ENCODE peak calls at places on chromosome 21, in seven cellular contexts. H is transverse colon, W is fibroblast of lung, X is fibroblast of pulmonary artery, V is lower lobe of right lung, E is neural progenitor cell, L is cardiac fibroblast. K is an unnamed sample.

GRCh38 chr21:38965910-38966504 is 160.3 kb downstream of the ETS2 start:
- DNase-seq in H (peak; percentile 80), W (peak; percentile 75), X (no peak), V (peak; percentile 80), E (peak; percentile 47), L (no peak), K (no peak)

GRCh38 chr21:43611598-43612369 is 47.5 kb downstream of the HSF2BP start:
- DNase-seq in H (peak; percentile 84), W (peak; percentile 90), X (peak; percentile 79), V (peak; percentile 71), E (peak; percentile 78), L (peak; percentile 75), K (peak; percentile 82)

GRCh38 chr21:14120091-14120734 is 90.5 kb downstream of the LIPI start:
- DNase-seq in H (peak; percentile 57), W (no peak), X (peak; percentile 4), V (no peak), E (peak; percentile 59), L (no peak), K (no peak)

GRCh38 chr21:26007911-26008579 is 162.5 kb downstream of the APP start:
- DNase-seq in H (no peak), W (peak; percentile 74), X (no peak), V (no peak), E (no peak), L (peak; percentile 41), K (no peak)

GRCh38 chr21:26840912-26841311 is 4.3 kb downstream of the ADAMTS1 start:
- DNase-seq in H (no peak), W (peak; percentile 86), X (peak; percentile 87), V (no peak), E (no peak), L (peak; percentile 89), K (peak; percentile 80)

GRCh38 chr21:22223385-22223784 is 1225.2 kb downstream of the NCAM2 start:
- DNase-seq in H (no peak), W (no peak), X (peak; percentile 3), V (no peak), E (no peak), L (no peak), K (no peak)

GRCh38 chr21:27026501-27026900 is 59.6 kb upstream of the ADAMTS5 start:
- DNase-seq in H (no peak), W (no peak), X (no peak), V (no peak), E (no peak), L (no peak), K (no peak)

GRCh38 chr21:18840239-18840638 is 436.7 kb upstream of the TMPRSS15 start:
- DNase-seq in H (no peak), W (peak; percentile 0), X (peak; percentile 6), V (no peak), E (peak; percentile 5), L (no peak), K (peak; percentile 70)

GRCh38 chr21:31354604-31355443 is 10.8 kb upstream of the TIAM1 start:
- DNase-seq in H (peak; percentile 13), W (peak; percentile 57), X (peak; percentile 78), V (no peak), E (no peak), L (peak; percentile 57), K (peak; percentile 95)
- H3K4me3 ChIP-seq in H (no peak overlapping the region), W (no peak overlapping the region), X (no peak overlapping the region), V (no peak overlapping the region), E (no peak overlapping the region), L (no peak overlapping the region), K (no peak overlapping the region)

DNA sequence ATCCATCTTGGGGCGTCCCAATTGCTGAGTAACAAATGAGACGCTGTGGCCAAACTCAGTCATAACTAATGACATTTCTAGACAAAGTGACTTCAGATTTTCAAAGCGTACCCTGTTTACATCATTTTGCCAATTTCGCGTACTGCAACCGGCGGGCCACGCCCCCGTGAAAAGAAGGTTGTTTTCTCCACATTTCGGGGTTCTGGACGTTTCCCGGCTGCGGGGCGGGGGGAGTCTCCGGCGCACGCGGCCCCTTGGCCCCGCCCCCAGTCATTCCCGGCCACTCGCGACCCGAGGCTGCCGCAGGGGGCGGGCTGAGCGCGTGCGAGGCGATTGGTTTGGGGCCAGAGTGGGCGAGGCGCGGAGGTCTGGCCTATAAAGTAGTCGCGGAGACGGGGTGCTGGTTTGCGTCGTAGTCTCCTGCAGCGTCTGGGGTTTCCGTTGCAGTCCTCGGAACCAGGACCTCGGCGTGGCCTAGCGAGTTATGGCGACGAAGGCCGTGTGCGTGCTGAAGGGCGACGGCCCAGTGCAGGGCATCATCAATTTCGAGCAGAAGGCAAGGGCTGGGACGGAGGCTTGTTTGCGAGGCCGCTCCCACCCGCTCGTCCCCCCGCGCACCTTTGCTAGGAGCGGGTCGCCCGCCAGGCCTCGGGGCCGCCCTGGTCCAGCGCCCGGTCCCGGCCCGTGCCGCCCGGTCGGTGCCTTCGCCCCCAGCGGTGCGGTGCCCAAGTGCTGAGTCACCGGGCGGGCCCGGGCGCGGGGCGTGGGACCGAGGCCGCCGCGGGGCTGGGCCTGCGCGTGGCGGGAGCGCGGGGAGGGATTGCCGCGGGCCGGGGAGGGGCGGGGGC is at the start of gene SOD1:
- DNase-seq in H (peak; percentile 96), W (peak; percentile 92), X (peak; percentile 94), V (peak; percentile 96), E (peak; percentile 94), L (peak; percentile 95), K (peak; percentile 92)
- TF ChIP-seq CTCF in H (peak; percentile 25), W (no peak), X (no peak), V (peak; percentile 33), E (no peak), L (no peak), K (no peak)

DNA sequence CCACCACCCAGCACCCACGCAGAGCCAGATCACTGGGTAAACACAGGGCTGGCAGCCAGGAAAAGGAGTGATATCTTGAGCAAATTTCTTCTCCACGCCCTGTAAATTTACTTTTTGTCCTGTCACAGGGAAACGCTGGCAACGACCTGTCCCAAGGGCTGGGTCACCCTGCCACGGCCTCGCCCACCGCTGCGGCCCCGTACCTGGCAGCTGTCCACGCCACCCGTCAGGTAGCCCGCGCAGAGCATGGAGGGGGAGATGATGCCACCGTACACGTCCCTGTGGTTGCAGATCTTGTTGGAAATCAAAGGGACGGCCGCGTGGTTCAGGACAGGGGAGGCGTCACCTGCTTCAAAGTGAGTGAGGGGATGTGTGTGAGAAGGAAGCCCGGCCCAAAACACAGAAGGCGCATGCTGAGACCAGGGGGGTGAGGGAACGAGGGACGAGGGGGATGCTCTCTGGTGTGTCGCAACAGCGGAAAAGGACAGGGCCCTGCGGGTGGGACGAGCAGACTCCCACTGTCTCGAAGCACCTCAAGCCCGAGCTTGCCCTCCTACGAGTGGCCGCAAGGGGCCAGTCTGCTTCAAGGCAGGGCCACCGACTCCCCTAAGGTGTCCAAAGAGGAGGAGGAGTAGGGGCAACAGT is 10.1 kb upstream of the TFF1 start:
- DNase-seq in H (peak; percentile 65), W (no peak), X (no peak), V (peak; percentile 50), E (no peak), L (no peak), K (no peak)
- H3K4me3 ChIP-seq in H (no peak overlapping the region), W (no peak overlapping the region), X (no peak overlapping the region), V (no peak overlapping the region), E (no peak overlapping the region), L (no peak overlapping the region), K (no peak overlapping the region)

DNA sequence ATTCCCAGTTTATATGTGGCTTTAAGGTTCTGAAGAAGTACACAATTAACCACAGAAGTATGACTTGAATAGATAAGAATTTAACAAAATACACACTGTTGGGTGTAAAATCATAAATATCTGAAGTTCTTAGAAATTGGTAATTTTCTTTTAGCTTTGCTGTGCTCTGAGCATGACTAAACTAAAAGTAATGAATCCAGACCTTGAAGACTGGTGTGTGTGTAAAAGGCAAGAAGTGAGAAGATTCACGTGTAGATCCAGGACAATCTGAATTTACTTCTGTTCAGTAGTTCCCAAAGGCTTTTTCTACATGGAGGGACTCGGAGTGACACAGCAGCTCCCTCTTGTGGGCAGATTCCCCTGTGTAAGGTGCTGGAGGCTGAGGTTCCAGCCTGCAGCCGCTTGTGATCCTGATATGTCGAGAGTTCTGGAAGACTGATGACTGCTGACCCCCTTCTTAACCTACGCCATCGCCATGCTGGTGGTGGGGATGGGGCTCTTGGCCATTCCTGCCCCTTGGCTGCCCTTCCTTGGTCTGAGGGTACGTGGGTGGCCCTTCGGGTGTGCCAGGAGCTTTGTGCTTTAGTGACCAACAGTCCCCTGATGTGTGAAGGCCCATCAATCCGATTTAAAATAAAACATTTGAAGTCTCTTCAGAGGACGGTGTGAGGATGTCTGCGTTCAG is 62.7 kb downstream of the ADARB1 start:
- DNase-seq in H (peak; percentile 88), W (peak; percentile 89), X (peak; percentile 92), V (peak; percentile 83), E (peak; percentile 92), L (peak; percentile 91), K (peak; percentile 91)
- TF ChIP-seq CTCF in H (peak; percentile 83), W (peak; percentile 90), X (peak; percentile 97), V (peak; percentile 79), E (peak; percentile 94), L (peak; percentile 94), K (peak; percentile 93)

GRCh38 chr21:37783016-37783415 is 133.2 kb downstream of the KCNJ6 start:
- DNase-seq in H (no peak), W (no peak), X (peak; percentile 14), V (no peak), E (no peak), L (peak; percentile 12), K (peak; percentile 33)
- H3K4me3 ChIP-seq in H (no peak overlapping the region), W (no peak overlapping the region), X (no peak overlapping the region), V (no peak overlapping the region), E (no peak overlapping the region), L (no peak overlapping the region), K (no peak overlapping the region)

K was measured in astrocyte of the spinal cord.